ENCODE peak calls at places on chromosomes 3 and 15, in nine cellular contexts. B is Peyer's patch; E is psoas muscle; W is activated CD4-positive, CD25-positive, alpha-beta regulatory T cell treated with anti-CD3 and anti-CD28 coated beads, Interleukin-2, amount 50 U/mL, for 72 hours; Z is fibroblast of mammary gland; X is cerebellar cortex; C is naive thymus-derived CD8-positive, alpha-beta T cell; R is GM12865; L is EH. D is an unnamed sample.

GRCh38 chr3:127929818-127930217 is 14.8 kb downstream of the KBTBD12 start:
- DNase-seq in B (no peak), E (no peak), W (no peak), Z (no peak), X (no peak), C (no peak), R (no peak), L (no peak), D (no peak)

GRCh38 chr15:71137138-71137518 is 21.9 kb downstream of the THSD4 start:
- DNase-seq in B (no peak), E (no peak), W (no peak), Z (no peak), X (no peak), C (no peak), R (no peak), L (no peak), D (no peak)

GRCh38 chr15:98384328-98385029 is 263.9 kb upstream of the IGF1R start:
- DNase-seq in B (no peak), E (peak), W (no peak), Z (no peak), X (no peak), C (no peak), R (no peak), L (no peak), D (no peak)

GRCh38 chr3:47910777-47911440 is 105.3 kb downstream of the MAP4 start:
- DNase-seq in B (no peak), E (no peak), W (no peak), Z (peak), X (no peak), C (no peak), R (no peak), L (peak), D (peak)

GRCh38 chr3:38039899-38040261 is 872 bp downstream of the DLEC1 start:
- DNase-seq in B (peak), E (peak), W (no peak), Z (peak), X (no peak), C (peak), R (peak), L (peak), D (no peak)

GRCh38 chr15:100733088-100733487 is 130.7 kb downstream of the ASB7 start:
- DNase-seq in B (no peak), E (no peak), W (no peak), Z (peak), X (peak), C (no peak), R (no peak), L (peak), D (no peak)

GRCh38 chr15:40992241-40992741 is 39.0 kb downstream of the CHAC1 start:
- DNase-seq in B (no peak), E (no peak), W (no peak), Z (no peak), X (no peak), C (no peak), R (no peak), L (peak), D (no peak)

GRCh38 chr3:79086514-79086913 is 681.3 kb downstream of the ROBO1 start:
- DNase-seq in B (no peak), E (no peak), W (no peak), Z (peak), X (peak), C (peak), R (peak), L (peak), D (peak)

GRCh38 chr15:70293606-70294470 is 196.1 kb upstream of the TLE3 start:
- DNase-seq in B (no peak), E (no peak), W (no peak), Z (no peak), X (no peak), C (no peak), R (no peak), L (no peak), D (no peak)

GRCh38 chr3:114449271-114450007 is 155.6 kb downstream of the TIGIT start:
- DNase-seq in B (no peak), E (no peak), W (no peak), Z (peak), X (no peak), C (no peak), R (peak), L (peak), D (no peak)

GRCh38 chr15:83733206-83733605 is 79.3 kb downstream of the ADAMTSL3 start:
- DNase-seq in B (no peak), E (no peak), W (no peak), Z (peak), X (no peak), C (no peak), R (no peak), L (peak), D (no peak)

GRCh38 chr15:61037031-61037430 is 192.1 kb downstream of the RORA start:
- DNase-seq in B (no peak), E (no peak), W (no peak), Z (peak), X (no peak), C (no peak), R (no peak), L (peak), D (no peak)

GRCh38 chr3:125381743-125382142 is 6.6 kb upstream of the ZNF148 start:
- DNase-seq in B (no peak), E (no peak), W (no peak), Z (peak), X (no peak), C (peak), R (peak), L (peak), D (no peak)

GRCh38 chr3:16130066-16130465 is 44.4 kb upstream of the GALNT15 start:
- DNase-seq in B (no peak), E (peak), W (no peak), Z (peak), X (no peak), C (no peak), R (no peak), L (peak), D (peak)

GRCh38 chr3:74267126-74267525 is 347.3 kb downstream of the CNTN3 start:
- DNase-seq in B (no peak), E (no peak), W (no peak), Z (peak), X (no peak), C (no peak), R (no peak), L (peak), D (no peak)

GRCh38 chr3:130291148-130291547 is 54.3 kb upstream of the COL6A5 start:
- DNase-seq in B (no peak), E (no peak), W (no peak), Z (no peak), X (no peak), C (no peak), R (no peak), L (no peak), D (no peak)

GRCh38 chr3:37041546-37042195 is 48.4 kb downstream of the MLH1 start:
- DNase-seq in B (no peak), E (no peak), W (no peak), Z (peak), X (no peak), C (no peak), R (no peak), L (no peak), D (no peak)

GRCh38 chr3:41026394-41027177 is 172.7 kb upstream of the CTNNB1 start:
- DNase-seq in B (no peak), E (peak), W (no peak), Z (peak), X (peak), C (no peak), R (no peak), L (peak), D (peak)

GRCh38 chr3:127064391-127065137 is 81.6 kb downstream of the PLXNA1 start:
- DNase-seq in B (no peak), E (peak), W (no peak), Z (peak), X (no peak), C (no peak), R (no peak), L (peak), D (no peak)

GRCh38 chr3:186108941-186109865 is at the start of gene ETV5:
- DNase-seq in B (peak), E (peak), W (peak), Z (peak), X (peak), C (peak), R (peak), L (peak), D (peak)

GRCh38 chr15:41827880-41828746 is at the start of gene JMJD7:
- DNase-seq in B (peak), E (peak), W (peak), Z (peak), X (peak), C (peak), R (peak), L (peak), D (peak)